ENCODE peak calls at places on chromosomes 4 and X, in seven cellular contexts. A is transverse colon, I is A549, B is neural progenitor cell, G is spleen, N is GM23248, K is uterus. J is an unnamed sample.
A peak's percentile ranks its signal among the peaks of the same experiment; 100 is the strongest.

GRCh38 chrX:13029341-13029740 is 15.1 kb downstream of the FAM9C start:
- DNase-seq in A (peak; percentile 53), I (peak; percentile 87), B (no peak), G (no peak), N (peak; percentile 48), K (peak; percentile 37), J (peak; percentile 70)

GRCh38 chr4:140250989-140251552 is 97.1 kb upstream of the MAML3 start:
- DNase-seq in A (no peak), I (no peak), B (no peak), G (no peak), N (peak; percentile 37), K (no peak), J (no peak)

GRCh38 chr4:2843909-2844584 is 403 bp downstream of the ADD1 start:
- DNase-seq in A (peak; percentile 50), I (peak; percentile 15), B (peak; percentile 83), G (peak; percentile 90), N (peak; percentile 67), K (peak; percentile 45), J (peak; percentile 21)

GRCh38 chr4:112523764-112524505 is 8.0 kb upstream of the NEUROG2 start:
- DNase-seq in A (peak; percentile 76), I (peak; percentile 54), B (peak; percentile 95), G (peak; percentile 92), N (peak; percentile 60), K (no peak), J (peak; percentile 64)

GRCh38 chrX:17414839-17415238 is 39.8 kb downstream of the NHS start:
- DNase-seq in A (peak; percentile 22), I (no peak), B (peak; percentile 16), G (no peak), N (no peak), K (no peak), J (peak; percentile 41)

GRCh38 chrX:350148-350533 is 31.5 kb upstream of the GTPBP6 start:
- DNase-seq in A (no peak), I (no peak), B (no peak), G (peak; percentile 76), N (no peak), K (no peak), J (no peak)

GRCh38 chr4:154366956-154367355 is 124.6 kb downstream of the DCHS2 start:
- DNase-seq in A (no peak), I (no peak), B (no peak), G (no peak), N (no peak), K (no peak), J (no peak)

GRCh38 chr4:119559044-119559647 is 69.5 kb downstream of the PDE5A start:
- DNase-seq in A (no peak), I (peak; percentile 37), B (peak; percentile 30), G (no peak), N (peak; percentile 74), K (no peak), J (peak; percentile 51)

GRCh38 chrX:49291615-49292337 is 11.7 kb upstream of the GAGE10 start:
- DNase-seq in A (peak; percentile 66), I (peak; percentile 72), B (peak; percentile 72), G (peak; percentile 84), N (peak; percentile 58), K (peak; percentile 52), J (peak; percentile 62)

GRCh38 chr4:8410641-8411271 is 29.8 kb downstream of the ACOX3 start:
- DNase-seq in A (peak; percentile 55), I (peak; percentile 80), B (peak; percentile 83), G (no peak), N (peak; percentile 66), K (peak; percentile 69), J (peak; percentile 38)

GRCh38 chr4:85209161-85209560 is 242.7 kb upstream of the WDFY3 start:
- DNase-seq in A (no peak), I (no peak), B (no peak), G (no peak), N (peak; percentile 43), K (no peak), J (no peak)

GRCh38 chr4:107838763-107839162 is 14.0 kb downstream of the SGMS2 start:
- DNase-seq in A (no peak), I (no peak), B (no peak), G (no peak), N (peak; percentile 57), K (no peak), J (no peak)

GRCh38 chr4:125365731-125366130 is 51.0 kb downstream of the FAT4 start:
- DNase-seq in A (no peak), I (no peak), B (no peak), G (no peak), N (no peak), K (no peak), J (no peak)

GRCh38 chrX:72131317-72132294 is at the start of gene RTL5:
- DNase-seq in A (peak; percentile 81), I (peak; percentile 86), B (peak; percentile 91), G (peak; percentile 89), N (peak; percentile 88), K (peak; percentile 88), J (peak; percentile 79)
- H3K27ac ChIP-seq in A (peak within 1 kb of the TSS; percentile 65), I (peak within 1 kb of the TSS; percentile 91), B (no peak within 1 kb of the TSS), G (peak within 1 kb of the TSS; percentile 74), N (peak within 1 kb of the TSS; percentile 27), K (peak within 1 kb of the TSS; percentile 78), J (no peak within 1 kb of the TSS)

DNA sequence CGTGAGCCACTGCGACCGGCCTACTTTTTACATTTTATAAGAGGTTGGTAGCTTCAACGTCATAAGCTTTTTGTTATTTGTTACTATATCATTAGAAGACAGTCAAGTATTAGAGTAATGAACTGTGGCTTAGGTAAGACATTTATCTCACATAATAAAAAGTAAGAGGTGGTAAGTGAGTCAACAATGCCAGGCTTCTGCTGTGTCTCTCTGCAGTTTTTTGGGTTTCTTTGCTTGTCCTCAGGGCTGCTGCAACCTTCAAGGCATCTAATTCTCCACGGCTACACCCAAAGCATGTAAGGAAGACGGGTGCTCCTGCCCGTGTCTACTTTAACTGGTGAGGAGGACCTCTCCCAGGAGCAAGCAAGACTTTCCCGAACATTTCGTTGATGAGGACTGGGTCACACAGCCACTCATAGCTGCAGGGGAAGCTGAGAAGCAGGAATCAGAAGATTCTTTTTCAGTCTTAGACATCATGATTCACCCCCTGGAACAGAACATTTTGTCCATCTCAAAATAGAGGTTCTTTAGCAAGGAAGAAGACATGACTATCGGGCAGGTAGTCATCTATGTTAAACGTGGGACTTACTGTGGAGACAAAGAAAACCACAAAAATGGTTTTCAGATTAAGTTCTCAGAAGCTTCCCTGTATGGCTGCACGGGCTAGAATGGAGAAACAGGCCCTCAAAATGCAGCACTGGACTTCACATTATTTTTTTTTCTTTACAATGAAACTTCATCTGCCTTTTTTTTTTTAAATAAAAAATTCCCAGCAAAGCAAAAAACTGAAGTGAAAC is 13.0 kb upstream of the RHOH start:
- DNase-seq in A (no peak), I (no peak), B (no peak), G (no peak), N (peak; percentile 60), K (no peak), J (no peak)
- H3K4me1 ChIP-seq in A (no peaks in the 10 kb centered on the region), I (peaks cover 12% of the 10 kb centered on the region), B (peaks cover 4% of the 10 kb centered on the region), G (peaks cover 86% of the 10 kb centered on the region), N (peaks cover 35% of the 10 kb centered on the region), K (no peaks in the 10 kb centered on the region), J (no peaks in the 10 kb centered on the region)

DNA sequence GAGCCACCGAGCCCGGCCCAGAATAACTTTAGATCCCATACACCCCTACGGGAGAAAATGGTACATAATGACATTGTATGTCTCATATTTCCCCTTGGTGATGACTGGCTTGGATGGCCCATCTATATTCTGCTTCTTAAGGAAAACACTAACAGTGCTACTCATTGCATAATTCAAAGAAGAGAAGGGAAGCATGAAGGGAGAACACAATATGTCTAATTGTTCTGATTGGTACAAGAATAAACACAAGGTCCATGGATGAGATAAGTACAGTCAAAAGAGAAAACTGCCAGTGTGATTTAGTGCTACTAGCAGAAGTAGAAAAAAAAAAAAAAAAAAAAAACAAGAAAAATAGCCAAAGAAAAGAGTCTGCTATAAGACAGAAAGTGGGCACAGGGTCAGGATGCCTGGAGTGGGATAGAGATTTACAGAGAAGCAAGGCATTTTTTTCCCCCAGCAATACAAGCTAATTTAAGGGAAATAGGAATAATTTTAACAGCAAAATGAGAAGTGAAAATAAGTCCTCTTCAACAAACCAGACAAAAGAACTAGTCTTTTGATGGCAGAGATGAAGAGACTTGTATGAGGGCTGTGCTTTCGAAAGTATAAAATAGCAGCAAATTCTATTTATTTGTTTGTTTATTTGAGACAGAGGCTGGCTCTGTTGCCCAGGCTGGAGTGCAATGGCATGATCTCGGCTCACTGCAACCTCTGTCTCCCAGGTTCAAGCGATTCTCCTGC is 96.5 kb upstream of the MAP3K15 start:
- DNase-seq in A (no peak), I (no peak), B (no peak), G (no peak), N (no peak), K (no peak), J (no peak)
- H3K27ac ChIP-seq in A (no peak overlapping the region), I (no peak overlapping the region), B (no peak overlapping the region), G (no peak overlapping the region), N (no peak overlapping the region), K (no peak overlapping the region), J (no peak overlapping the region)

GRCh38 chr4:122857160-122857559 is 30.5 kb downstream of the FGF2 start:
- DNase-seq in A (no peak), I (no peak), B (no peak), G (no peak), N (no peak), K (no peak), J (no peak)
- H3K4me1 ChIP-seq in A (no peaks in the 10 kb centered on the region), I (peaks cover 90% of the 10 kb centered on the region), B (peaks cover 65% of the 10 kb centered on the region), G (no peaks in the 10 kb centered on the region), N (peaks cover 96% of the 10 kb centered on the region), K (no peaks in the 10 kb centered on the region), J (no peaks in the 10 kb centered on the region)

DNA sequence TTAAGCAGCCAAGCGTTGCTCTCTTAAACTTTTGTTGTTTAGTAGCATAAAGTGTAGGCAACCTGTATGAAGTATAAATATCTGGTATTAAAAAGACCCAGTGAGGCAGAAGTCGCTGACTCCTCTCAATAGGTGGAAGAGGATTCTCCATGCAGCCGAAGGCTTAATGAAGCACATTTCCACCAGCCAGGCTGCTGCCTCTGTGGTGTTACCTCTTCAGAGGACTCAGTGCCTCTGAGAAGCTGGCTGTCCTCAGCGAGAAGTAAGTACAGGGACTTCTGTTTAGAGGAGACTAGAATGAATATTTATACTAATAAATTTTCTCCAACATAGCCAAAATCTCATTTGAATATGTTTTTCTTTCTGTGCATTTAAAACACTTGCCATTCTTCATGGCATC is 6.0 kb downstream of the SORBS2 start:
- DNase-seq in A (no peak), I (no peak), B (peak; percentile 29), G (no peak), N (no peak), K (no peak), J (no peak)
- H3K27ac ChIP-seq in A (no peak overlapping the region), I (no peak overlapping the region), B (no peak overlapping the region), G (no peak overlapping the region), N (no peak overlapping the region), K (no peak overlapping the region), J (no peak overlapping the region)